ENCODE peak calls at places on chromosomes 4 and X, in six cellular contexts. One of them, this sample, is unnamed.

GRCh38 chr4:138499627-138500026 is 257.5 kb upstream of the SLC7A11 start:
- DNase-seq in neural progenitor cell: no peak
- DNase-seq in cardiac muscle cell: no peak
- DNase-seq in CD4-positive, alpha-beta T cell: no peak
- DNase-seq in H9: no peak
- DNase-seq in left ventricle myocardium inferior: no peak
- DNase-seq in this sample: no peak

GRCh38 chrX:71871367-71871766 is 39.3 kb upstream of the NHSL2 start:
- DNase-seq in neural progenitor cell: no peak
- DNase-seq in cardiac muscle cell: no peak
- DNase-seq in CD4-positive, alpha-beta T cell: no peak
- DNase-seq in H9: no peak
- DNase-seq in left ventricle myocardium inferior: no peak
- DNase-seq in this sample: no peak

GRCh38 chr4:138751290-138751689 is 264.3 kb upstream of the NOCT start:
- DNase-seq in neural progenitor cell: no peak
- DNase-seq in cardiac muscle cell: no peak
- DNase-seq in CD4-positive, alpha-beta T cell: no peak
- DNase-seq in H9: no peak
- DNase-seq in left ventricle myocardium inferior: no peak
- DNase-seq in this sample: no peak

GRCh38 chrX:47707031-47707780 is 48.2 kb upstream of the UXT start:
- DNase-seq in neural progenitor cell: no peak
- DNase-seq in cardiac muscle cell: no peak
- DNase-seq in CD4-positive, alpha-beta T cell: no peak
- DNase-seq in H9: no peak
- DNase-seq in left ventricle myocardium inferior: no peak
- DNase-seq in this sample: no peak

GRCh38 chrX:129737921-129738320 is 858 bp upstream of the XPNPEP2 start:
- DNase-seq in neural progenitor cell: no peak
- DNase-seq in cardiac muscle cell: no peak
- DNase-seq in CD4-positive, alpha-beta T cell: no peak
- DNase-seq in H9: no peak
- DNase-seq in left ventricle myocardium inferior: no peak
- DNase-seq in this sample: no peak

GRCh38 chr4:145907827-145908226 is 30.8 kb downstream of the ZNF827 start:
- DNase-seq in neural progenitor cell: no peak
- DNase-seq in cardiac muscle cell: no peak
- DNase-seq in CD4-positive, alpha-beta T cell: no peak
- DNase-seq in H9: no peak
- DNase-seq in left ventricle myocardium inferior: no peak
- DNase-seq in this sample: no peak

GRCh38 chr4:47490550-47490949 is 5.5 kb downstream of the ATP10D start:
- DNase-seq in neural progenitor cell: peak; percentile 50
- DNase-seq in cardiac muscle cell: peak; percentile 14
- DNase-seq in CD4-positive, alpha-beta T cell: no peak
- DNase-seq in H9: peak; percentile 53
- DNase-seq in left ventricle myocardium inferior: no peak
- DNase-seq in this sample: no peak

GRCh38 chr4:79294064-79294463 is 31.8 kb downstream of the NAA11 start:
- DNase-seq in neural progenitor cell: no peak
- DNase-seq in cardiac muscle cell: no peak
- DNase-seq in CD4-positive, alpha-beta T cell: no peak
- DNase-seq in H9: no peak
- DNase-seq in left ventricle myocardium inferior: no peak
- DNase-seq in this sample: no peak

GRCh38 chrX:125333583-125333982 is 13.9 kb downstream of the TEX13C start:
- DNase-seq in neural progenitor cell: no peak
- DNase-seq in cardiac muscle cell: no peak
- DNase-seq in CD4-positive, alpha-beta T cell: no peak
- DNase-seq in H9: no peak
- DNase-seq in left ventricle myocardium inferior: no peak
- DNase-seq in this sample: no peak

GRCh38 chr4:165129924-165130323 is 17.3 kb upstream of the TMEM192 start:
- DNase-seq in neural progenitor cell: no peak
- DNase-seq in cardiac muscle cell: no peak
- DNase-seq in CD4-positive, alpha-beta T cell: no peak
- DNase-seq in H9: no peak
- DNase-seq in left ventricle myocardium inferior: no peak
- DNase-seq in this sample: no peak

GRCh38 chr4:170491981-170492380 is 402.2 kb upstream of the AADAT start:
- DNase-seq in neural progenitor cell: no peak
- DNase-seq in cardiac muscle cell: no peak
- DNase-seq in CD4-positive, alpha-beta T cell: no peak
- DNase-seq in H9: no peak
- DNase-seq in left ventricle myocardium inferior: no peak
- DNase-seq in this sample: no peak

GRCh38 chrX:29215251-29215650 is 628.0 kb downstream of the IL1RAPL1 start:
- DNase-seq in neural progenitor cell: no peak
- DNase-seq in cardiac muscle cell: no peak
- DNase-seq in CD4-positive, alpha-beta T cell: no peak
- DNase-seq in H9: no peak
- DNase-seq in left ventricle myocardium inferior: no peak
- DNase-seq in this sample: no peak

GRCh38 chrX:2461711-2462016 is 39.1 kb downstream of the DHRSX start:
- DNase-seq in neural progenitor cell: no peak
- DNase-seq in cardiac muscle cell: no peak
- DNase-seq in CD4-positive, alpha-beta T cell: no peak
- DNase-seq in H9: no peak
- DNase-seq in left ventricle myocardium inferior: no peak
- DNase-seq in this sample: no peak

GRCh38 chr4:158313566-158313965 is 103.3 kb downstream of the TMEM144 start:
- DNase-seq in neural progenitor cell: no peak
- DNase-seq in cardiac muscle cell: no peak
- DNase-seq in CD4-positive, alpha-beta T cell: no peak
- DNase-seq in H9: no peak
- DNase-seq in left ventricle myocardium inferior: no peak
- DNase-seq in this sample: no peak

GRCh38 chr4:77199701-77200100 is 42.7 kb downstream of the CCNG2 start:
- DNase-seq in neural progenitor cell: no peak
- DNase-seq in cardiac muscle cell: no peak
- DNase-seq in CD4-positive, alpha-beta T cell: no peak
- DNase-seq in H9: no peak
- DNase-seq in left ventricle myocardium inferior: no peak
- DNase-seq in this sample: no peak

GRCh38 chr4:102713096-102713495 is 47.7 kb downstream of the MANBA start:
- DNase-seq in neural progenitor cell: no peak
- DNase-seq in cardiac muscle cell: peak; percentile 51
- DNase-seq in CD4-positive, alpha-beta T cell: no peak
- DNase-seq in H9: no peak
- DNase-seq in left ventricle myocardium inferior: no peak
- DNase-seq in this sample: no peak

GRCh38 chr4:186765138-186765537 is 41.5 kb upstream of the FAT1 start:
- DNase-seq in neural progenitor cell: peak; percentile 27
- DNase-seq in cardiac muscle cell: no peak
- DNase-seq in CD4-positive, alpha-beta T cell: no peak
- DNase-seq in H9: peak; percentile 52
- DNase-seq in left ventricle myocardium inferior: no peak
- DNase-seq in this sample: no peak

GRCh38 chrX:679161-679979 is 48.8 kb downstream of the SHOX start:
- DNase-seq in neural progenitor cell: peak; percentile 54
- DNase-seq in cardiac muscle cell: no peak
- DNase-seq in CD4-positive, alpha-beta T cell: no peak
- DNase-seq in H9: no peak
- DNase-seq in left ventricle myocardium inferior: no peak
- DNase-seq in this sample: no peak

GRCh38 chrX:119228506-119229290 is 7.4 kb upstream of the PGRMC1 start:
- DNase-seq in neural progenitor cell: no peak
- DNase-seq in cardiac muscle cell: no peak
- DNase-seq in CD4-positive, alpha-beta T cell: no peak
- DNase-seq in H9: no peak
- DNase-seq in left ventricle myocardium inferior: no peak
- DNase-seq in this sample: peak; percentile 56

GRCh38 chr4:159016527-159017137 is 86.2 kb upstream of the RAPGEF2 start:
- DNase-seq in neural progenitor cell: peak; percentile 85
- DNase-seq in cardiac muscle cell: peak; percentile 23
- DNase-seq in CD4-positive, alpha-beta T cell: no peak
- DNase-seq in H9: peak; percentile 51
- DNase-seq in left ventricle myocardium inferior: no peak
- DNase-seq in this sample: no peak

GRCh38 chr4:80184053-80184790 is 13.1 kb upstream of the PRDM8 start:
- DNase-seq in neural progenitor cell: peak; percentile 93
- DNase-seq in cardiac muscle cell: peak; percentile 92
- DNase-seq in CD4-positive, alpha-beta T cell: peak; percentile 92
- DNase-seq in H9: peak; percentile 94
- DNase-seq in left ventricle myocardium inferior: peak; percentile 87
- DNase-seq in this sample: no peak

GRCh38 chr4:78645853-78646757 is 94.5 kb downstream of the ANXA3 start:
- DNase-seq in neural progenitor cell: no peak
- DNase-seq in cardiac muscle cell: no peak
- DNase-seq in CD4-positive, alpha-beta T cell: no peak
- DNase-seq in H9: no peak
- DNase-seq in left ventricle myocardium inferior: peak; percentile 69
- DNase-seq in this sample: peak; percentile 85

GRCh38 chr4:1399508-1400190 is 6.6 kb downstream of the NKX1-1 start:
- DNase-seq in neural progenitor cell: no peak
- DNase-seq in cardiac muscle cell: no peak
- DNase-seq in CD4-positive, alpha-beta T cell: no peak
- DNase-seq in H9: no peak
- DNase-seq in left ventricle myocardium inferior: no peak
- DNase-seq in this sample: no peak

GRCh38 chr4:1393866-1394265 is 12.4 kb downstream of the NKX1-1 start:
- DNase-seq in neural progenitor cell: no peak
- DNase-seq in cardiac muscle cell: no peak
- DNase-seq in CD4-positive, alpha-beta T cell: no peak
- DNase-seq in H9: no peak
- DNase-seq in left ventricle myocardium inferior: peak; percentile 3
- DNase-seq in this sample: no peak

GRCh38 chr4:1398686-1399507 is 7.3 kb downstream of the NKX1-1 start:
- DNase-seq in neural progenitor cell: no peak
- DNase-seq in cardiac muscle cell: no peak
- DNase-seq in CD4-positive, alpha-beta T cell: no peak
- DNase-seq in H9: no peak
- DNase-seq in left ventricle myocardium inferior: no peak
- DNase-seq in this sample: no peak

GRCh38 chr4:1396806-1397455 is 9.3 kb downstream of the NKX1-1 start:
- DNase-seq in neural progenitor cell: no peak
- DNase-seq in cardiac muscle cell: no peak
- DNase-seq in CD4-positive, alpha-beta T cell: no peak
- DNase-seq in H9: no peak
- DNase-seq in left ventricle myocardium inferior: no peak
- DNase-seq in this sample: no peak

DNA sequence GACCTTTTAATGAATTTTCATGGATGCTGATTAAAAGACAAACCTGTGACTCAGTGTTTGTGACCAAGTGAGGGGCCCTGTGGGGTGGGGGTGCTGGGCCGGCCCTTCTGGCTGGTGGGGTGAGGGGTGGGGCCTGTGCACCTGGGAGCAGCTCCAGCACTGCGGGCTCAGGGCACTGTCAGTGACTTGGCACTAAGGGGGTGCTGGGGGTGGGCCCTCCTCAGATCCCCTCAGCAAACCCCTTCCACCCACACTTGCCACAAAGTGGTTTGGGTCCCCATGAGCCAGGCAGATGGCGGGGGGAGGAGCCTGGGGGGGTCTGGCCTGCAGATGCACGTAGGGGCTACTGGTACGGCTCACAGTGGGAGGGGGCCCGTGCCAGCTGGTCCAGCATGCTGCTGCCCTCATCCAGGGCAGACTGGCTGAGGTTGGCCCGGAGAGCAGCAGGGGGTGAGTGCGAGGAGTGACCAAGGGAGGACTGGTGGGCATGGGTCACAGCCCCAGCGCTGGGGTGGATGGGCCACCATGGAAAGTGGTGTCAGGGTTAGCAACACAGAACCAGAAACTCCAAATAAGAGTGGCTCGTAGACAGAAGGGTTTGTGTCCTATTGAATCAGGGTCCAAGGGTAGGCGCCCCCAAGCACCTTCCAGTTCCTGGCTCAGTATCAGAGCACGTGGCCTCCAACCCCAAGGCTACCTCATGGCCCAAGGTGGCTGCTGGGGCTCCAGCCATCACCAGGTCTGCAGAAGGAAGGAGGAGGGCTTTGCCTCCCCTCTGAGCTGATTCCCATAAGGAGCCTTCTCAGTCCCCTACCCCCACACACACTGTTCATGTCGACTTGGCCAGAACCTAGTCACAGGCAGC is 10.1 kb downstream of the NKX1-1 start:
- DNase-seq in neural progenitor cell: no peak
- DNase-seq in cardiac muscle cell: no peak
- DNase-seq in CD4-positive, alpha-beta T cell: no peak
- DNase-seq in H9: no peak
- DNase-seq in left ventricle myocardium inferior: peak; percentile 6
- DNase-seq in this sample: no peak
- H3K9me3 ChIP-seq in neural progenitor cell: no peaks in the 10 kb centered on the region
- H3K9me3 ChIP-seq in cardiac muscle cell: no peaks in the 10 kb centered on the region
- H3K9me3 ChIP-seq in CD4-positive, alpha-beta T cell: peaks cover 16% of the 10 kb centered on the region
- H3K9me3 ChIP-seq in H9: peaks cover 6% of the 10 kb centered on the region
- H3K9me3 ChIP-seq in left ventricle myocardium inferior: peaks cover 29% of the 10 kb centered on the region
- H3K9me3 ChIP-seq in this sample: peaks cover 54% of the 10 kb centered on the region

GRCh38 chr4:71860643-71861042 is 76.8 kb upstream of the GC start:
- DNase-seq in neural progenitor cell: peak; percentile 46
- DNase-seq in cardiac muscle cell: peak; percentile 30
- DNase-seq in CD4-positive, alpha-beta T cell: no peak
- DNase-seq in H9: no peak
- DNase-seq in left ventricle myocardium inferior: no peak
- DNase-seq in this sample: no peak
- H3K9me3 ChIP-seq in neural progenitor cell: peaks cover 22% of the 10 kb centered on the region
- H3K9me3 ChIP-seq in cardiac muscle cell: no peaks in the 10 kb centered on the region
- H3K9me3 ChIP-seq in CD4-positive, alpha-beta T cell: peaks cover 23% of the 10 kb centered on the region
- H3K9me3 ChIP-seq in H9: peaks cover 36% of the 10 kb centered on the region
- H3K9me3 ChIP-seq in left ventricle myocardium inferior: peaks cover 54% of the 10 kb centered on the region
- H3K9me3 ChIP-seq in this sample: peaks cover 11% of the 10 kb centered on the region

GRCh38 chr4:152817331-152817730 is 37.6 kb downstream of the ARFIP1 start:
- DNase-seq in neural progenitor cell: no peak
- DNase-seq in cardiac muscle cell: no peak
- DNase-seq in CD4-positive, alpha-beta T cell: no peak
- DNase-seq in H9: no peak
- DNase-seq in left ventricle myocardium inferior: no peak
- DNase-seq in this sample: no peak
- H3K9me3 ChIP-seq in neural progenitor cell: peaks cover 5% of the 10 kb centered on the region
- H3K9me3 ChIP-seq in cardiac muscle cell: no peaks in the 10 kb centered on the region
- H3K9me3 ChIP-seq in CD4-positive, alpha-beta T cell: peaks cover 25% of the 10 kb centered on the region
- H3K9me3 ChIP-seq in H9: no peaks in the 10 kb centered on the region
- H3K9me3 ChIP-seq in left ventricle myocardium inferior: peaks cover 24% of the 10 kb centered on the region
- H3K9me3 ChIP-seq in this sample: peaks cover 7% of the 10 kb centered on the region

GRCh38 chr4:135411251-135411650 is 1209.7 kb upstream of the PABPC4L start:
- DNase-seq in neural progenitor cell: no peak
- DNase-seq in cardiac muscle cell: no peak
- DNase-seq in CD4-positive, alpha-beta T cell: no peak
- DNase-seq in H9: no peak
- DNase-seq in left ventricle myocardium inferior: no peak
- DNase-seq in this sample: no peak
- H3K9me3 ChIP-seq in neural progenitor cell: no peaks in the 10 kb centered on the region
- H3K9me3 ChIP-seq in cardiac muscle cell: no peaks in the 10 kb centered on the region
- H3K9me3 ChIP-seq in CD4-positive, alpha-beta T cell: no peaks in the 10 kb centered on the region
- H3K9me3 ChIP-seq in H9: no peaks in the 10 kb centered on the region
- H3K9me3 ChIP-seq in left ventricle myocardium inferior: peaks cover 24% of the 10 kb centered on the region
- H3K9me3 ChIP-seq in this sample: peaks cover 10% of the 10 kb centered on the region

GRCh38 chr4:762211-763190 is 56.9 kb downstream of the PCGF3 start:
- DNase-seq in neural progenitor cell: no peak
- DNase-seq in cardiac muscle cell: no peak
- DNase-seq in CD4-positive, alpha-beta T cell: no peak
- DNase-seq in H9: no peak
- DNase-seq in left ventricle myocardium inferior: no peak
- DNase-seq in this sample: no peak
- H3K9me3 ChIP-seq in neural progenitor cell: no peaks in the 10 kb centered on the region
- H3K9me3 ChIP-seq in cardiac muscle cell: no peaks in the 10 kb centered on the region
- H3K9me3 ChIP-seq in CD4-positive, alpha-beta T cell: no peaks in the 10 kb centered on the region
- H3K9me3 ChIP-seq in H9: no peaks in the 10 kb centered on the region
- H3K9me3 ChIP-seq in left ventricle myocardium inferior: no peaks in the 10 kb centered on the region
- H3K9me3 ChIP-seq in this sample: peaks cover 26% of the 10 kb centered on the region